ENCODE peak calls at places on chromosome 14, in five cellular contexts. P is CD14-positive monocyte, Q is H54, L is hepatocyte, E is NCI-H69. D is an unnamed sample.

GRCh38 chr14:95044463-95045254 is 112.7 kb downstream of the DICER1 start:
- DNase-seq in P (no peak), Q (no peak), L (no peak), E (peak), D (no peak)

GRCh38 chr14:85195872-85196477 is 334.0 kb upstream of the FLRT2 start:
- DNase-seq in P (no peak), Q (peak), L (no peak), E (peak), D (no peak)

GRCh38 chr14:25298238-25298637 is 248.3 kb upstream of the STXBP6 start:
- DNase-seq in P (no peak), Q (no peak), L (no peak), E (no peak), D (no peak)

GRCh38 chr14:71243697-71244096 is 336.4 kb downstream of the PCNX1 start:
- DNase-seq in P (no peak), Q (no peak), L (no peak), E (no peak), D (no peak)

GRCh38 chr14:101402936-101403660 is 158.2 kb upstream of the DIO3 start:
- DNase-seq in P (no peak), Q (no peak), L (no peak), E (no peak), D (no peak)

GRCh38 chr14:105401699-105402098 is 3.4 kb downstream of the TEX22 start:
- DNase-seq in P (no peak), Q (no peak), L (no peak), E (no peak), D (no peak)

GRCh38 chr14:66140213-66140918 is 345.8 kb upstream of the CCDC196 start:
- DNase-seq in P (no peak), Q (no peak), L (no peak), E (no peak), D (no peak)

GRCh38 chr14:99348816-99349609 is 77.0 kb upstream of the BCL11B start:
- DNase-seq in P (no peak), Q (no peak), L (no peak), E (peak), D (no peak)

GRCh38 chr14:23174266-23174665 is 9.2 kb downstream of the SLC7A8 start:
- DNase-seq in P (no peak), Q (no peak), L (peak), E (no peak), D (peak)

GRCh38 chr14:97107070-97107469 is 309.9 kb downstream of the VRK1 start:
- DNase-seq in P (no peak), Q (no peak), L (no peak), E (no peak), D (no peak)

GRCh38 chr14:65927871-65928270 is 515.3 kb downstream of the FUT8 start:
- DNase-seq in P (no peak), Q (no peak), L (peak), E (peak), D (no peak)